ENCODE peak calls at places on chromosomes 6 and 20, in seven cellular contexts. One of them, this sample, is unnamed.

GRCh38 chr6:52505726-52506501 is 70.9 kb downstream of the TRAM2 start:
- DNase-seq in NAMALWA: no peak
- DNase-seq in IMR-90: no peak
- DNase-seq in fibroblast of the conjunctiva: no peak
- DNase-seq in stromal cell of bone marrow: no peak
- DNase-seq in caudate nucleus: no peak
- DNase-seq in NCI-H1105: no peak
- DNase-seq in this sample: no peak

GRCh38 chr20:19757973-19758887 is at the start of gene RIN2:
- DNase-seq in NAMALWA: no peak
- DNase-seq in IMR-90: peak
- DNase-seq in fibroblast of the conjunctiva: peak
- DNase-seq in stromal cell of bone marrow: peak
- DNase-seq in caudate nucleus: peak
- DNase-seq in NCI-H1105: peak
- DNase-seq in this sample: peak

GRCh38 chr6:5050009-5050408 is 35.1 kb upstream of the PPP1R3G start:
- DNase-seq in NAMALWA: peak
- DNase-seq in IMR-90: no peak
- DNase-seq in fibroblast of the conjunctiva: no peak
- DNase-seq in stromal cell of bone marrow: no peak
- DNase-seq in caudate nucleus: no peak
- DNase-seq in NCI-H1105: no peak
- DNase-seq in this sample: peak

GRCh38 chr20:22773326-22773725 is 189.0 kb upstream of the FOXA2 start:
- DNase-seq in NAMALWA: no peak
- DNase-seq in IMR-90: no peak
- DNase-seq in fibroblast of the conjunctiva: no peak
- DNase-seq in stromal cell of bone marrow: no peak
- DNase-seq in caudate nucleus: no peak
- DNase-seq in NCI-H1105: no peak
- DNase-seq in this sample: no peak

GRCh38 chr20:54111460-54111859 is 41.1 kb upstream of the BCAS1 start:
- DNase-seq in NAMALWA: no peak
- DNase-seq in IMR-90: no peak
- DNase-seq in fibroblast of the conjunctiva: no peak
- DNase-seq in stromal cell of bone marrow: no peak
- DNase-seq in caudate nucleus: no peak
- DNase-seq in NCI-H1105: no peak
- DNase-seq in this sample: no peak

GRCh38 chr6:168152306-168152963 is 73.4 kb upstream of the FRMD1 start:
- DNase-seq in NAMALWA: no peak
- DNase-seq in IMR-90: no peak
- DNase-seq in fibroblast of the conjunctiva: no peak
- DNase-seq in stromal cell of bone marrow: no peak
- DNase-seq in caudate nucleus: no peak
- DNase-seq in NCI-H1105: no peak
- DNase-seq in this sample: peak

GRCh38 chr20:60036346-60037119 is 78.3 kb downstream of the CDH26 start:
- DNase-seq in NAMALWA: no peak
- DNase-seq in IMR-90: no peak
- DNase-seq in fibroblast of the conjunctiva: no peak
- DNase-seq in stromal cell of bone marrow: no peak
- DNase-seq in caudate nucleus: no peak
- DNase-seq in NCI-H1105: peak
- DNase-seq in this sample: no peak

GRCh38 chr6:35484921-35485392 is 11.9 kb downstream of the TEAD3 start:
- DNase-seq in NAMALWA: no peak
- DNase-seq in IMR-90: peak
- DNase-seq in fibroblast of the conjunctiva: no peak
- DNase-seq in stromal cell of bone marrow: no peak
- DNase-seq in caudate nucleus: no peak
- DNase-seq in NCI-H1105: no peak
- DNase-seq in this sample: peak

GRCh38 chr6:13425270-13425905 is 62.0 kb downstream of the GFOD1 start:
- DNase-seq in NAMALWA: no peak
- DNase-seq in IMR-90: no peak
- DNase-seq in fibroblast of the conjunctiva: no peak
- DNase-seq in stromal cell of bone marrow: no peak
- DNase-seq in caudate nucleus: no peak
- DNase-seq in NCI-H1105: no peak
- DNase-seq in this sample: no peak

GRCh38 chr6:151437401-151437800 is 14.5 kb downstream of the RMND1 start:
- DNase-seq in NAMALWA: no peak
- DNase-seq in IMR-90: peak
- DNase-seq in fibroblast of the conjunctiva: no peak
- DNase-seq in stromal cell of bone marrow: no peak
- DNase-seq in caudate nucleus: no peak
- DNase-seq in NCI-H1105: no peak
- DNase-seq in this sample: peak

GRCh38 chr6:32865724-32866443 is 11.9 kb downstream of the PSMB9 start:
- DNase-seq in NAMALWA: no peak
- DNase-seq in IMR-90: no peak
- DNase-seq in fibroblast of the conjunctiva: no peak
- DNase-seq in stromal cell of bone marrow: no peak
- DNase-seq in caudate nucleus: no peak
- DNase-seq in NCI-H1105: no peak
- DNase-seq in this sample: no peak

GRCh38 chr6:71299541-71300470 is 11.2 kb downstream of the OGFRL1 start:
- DNase-seq in NAMALWA: no peak
- DNase-seq in IMR-90: peak
- DNase-seq in fibroblast of the conjunctiva: no peak
- DNase-seq in stromal cell of bone marrow: no peak
- DNase-seq in caudate nucleus: no peak
- DNase-seq in NCI-H1105: no peak
- DNase-seq in this sample: peak

GRCh38 chr6:112839525-112839961 is 492.4 kb downstream of the RFPL4B start:
- DNase-seq in NAMALWA: no peak
- DNase-seq in IMR-90: peak
- DNase-seq in fibroblast of the conjunctiva: no peak
- DNase-seq in stromal cell of bone marrow: peak
- DNase-seq in caudate nucleus: no peak
- DNase-seq in NCI-H1105: no peak
- DNase-seq in this sample: peak

This sample was measured in AG10803.